ENCODE peak calls at places on chromosomes 3 and 15, in seven cellular contexts. F is MM.1S; U is IMR-90; X is esophagus squamous epithelium; H is PC-3; V is spleen; Q is CD8-positive, alpha-beta memory T cell. O is an unnamed sample. For H3K9me3 and H3K4me1, the result is how much of the 10 kb centered on the place peaks cover.

GRCh38 chr3:126964950-126965349 is 18.0 kb upstream of the PLXNA1 start:
- DNase-seq in V (peak), H (no peak), F (no peak), Q (peak), X (no peak), U (no peak), O (no peak)

GRCh38 chr15:40333922-40334492 is 6.7 kb downstream of the CCDC9B start:
- DNase-seq in U (peak), Q (no peak), H (no peak), X (no peak), F (no peak), V (peak), O (peak)

GRCh38 chr15:40094156-40094555 is 14.5 kb downstream of the BMF start:
- DNase-seq in H (no peak), X (no peak), Q (no peak), F (no peak), V (peak), U (no peak), O (peak)

GRCh38 chr3:176650478-176650877 is 546.8 kb downstream of the TBL1XR1 start:
- DNase-seq in F (no peak), U (peak), X (no peak), V (no peak), H (peak), Q (no peak), O (no peak)

GRCh38 chr15:50137330-50137761 is 18.3 kb upstream of the ATP8B4 start:
- DNase-seq in V (no peak), Q (no peak), U (peak), H (peak), F (no peak), X (no peak), O (no peak)

GRCh38 chr3:73094127-73094526 is 32.7 kb downstream of the EBLN2 start:
- DNase-seq in V (no peak), Q (no peak), F (no peak), H (no peak), U (no peak), X (no peak), O (no peak)

GRCh38 chr3:12629560-12629959 is 34.4 kb downstream of the RAF1 start:
- DNase-seq in Q (no peak), V (no peak), U (peak), F (no peak), X (no peak), H (peak), O (no peak)

GRCh38 chr15:96878129-96878528 is 547.6 kb downstream of the NR2F2 start:
- DNase-seq in U (no peak), V (no peak), H (no peak), F (no peak), Q (no peak), X (no peak), O (no peak)

GRCh38 chr15:88118035-88118434 is 138.5 kb downstream of the NTRK3 start:
- DNase-seq in H (no peak), F (no peak), V (no peak), X (no peak), U (no peak), Q (no peak), O (no peak)

GRCh38 chr3:157201648-157202278 is 41.8 kb upstream of the CCNL1 start:
- DNase-seq in V (no peak), F (peak), X (no peak), Q (no peak), H (peak), U (peak), O (no peak)

GRCh38 chr3:185647880-185648210 is 61.8 kb downstream of the SENP2 start:
- DNase-seq in V (no peak), Q (no peak), F (no peak), U (no peak), H (no peak), X (no peak), O (no peak)

GRCh38 chr3:149273096-149273751 is 51.6 kb upstream of the CP start:
- DNase-seq in F (peak), H (peak), X (no peak), V (no peak), Q (no peak), U (peak), O (no peak)

GRCh38 chr3:45055411-45056143 is 29.5 kb downstream of the CLEC3B start:
- DNase-seq in H (peak), Q (no peak), V (no peak), X (no peak), F (peak), U (peak), O (no peak)

GRCh38 chr3:4522962-4523361 is 29.8 kb downstream of the ITPR1 start:
- DNase-seq in X (no peak), H (no peak), F (no peak), Q (no peak), V (no peak), U (no peak), O (no peak)

GRCh38 chr3:166663194-166663593 is 716.9 kb downstream of the ZBBX start:
- DNase-seq in X (no peak), Q (no peak), V (no peak), F (no peak), H (peak), U (no peak), O (no peak)

GRCh38 chr3:36058404-36059035 is 321.8 kb upstream of the STAC start:
- DNase-seq in F (no peak), X (no peak), V (no peak), U (no peak), Q (no peak), H (peak), O (no peak)

GRCh38 chr15:59764775-59765174 is 75.7 kb upstream of the BNIP2 start:
- DNase-seq in Q (no peak), X (no peak), V (no peak), F (no peak), U (no peak), H (no peak), O (no peak)

GRCh38 chr3:72270072-72270611 is 485.2 kb upstream of the PROK2 start:
- DNase-seq in U (peak), Q (no peak), V (peak), H (peak), F (peak), X (peak), O (peak)

GRCh38 chr15:65521355-65521754 is 3.9 kb upstream of the DPP8 start:
- DNase-seq in U (no peak), V (no peak), X (no peak), F (no peak), Q (no peak), H (no peak), O (no peak)

GRCh38 chr3:139227165-139227564 is 116.7 kb upstream of the MRPS22 start:
- DNase-seq in H (no peak), V (no peak), U (no peak), X (no peak), Q (no peak), F (no peak), O (no peak)

GRCh38 chr3:85427467-85427866 is 468.7 kb downstream of the CADM2 start:
- DNase-seq in H (peak), X (no peak), Q (no peak), F (no peak), U (no peak), V (no peak), O (no peak)

GRCh38 chr15:62173215-62173614 is 8.1 kb upstream of the C2CD4B start:
- DNase-seq in F (no peak), Q (no peak), U (no peak), X (no peak), H (peak), V (no peak), O (no peak)

GRCh38 chr15:58053236-58054153 is 12.0 kb downstream of the ALDH1A2 start:
- DNase-seq in F (no peak), U (no peak), X (no peak), H (no peak), V (no peak), Q (no peak), O (no peak)

GRCh38 chr15:41944313-41944940 is 27.9 kb downstream of the EHD4 start:
- DNase-seq in F (no peak), X (no peak), Q (no peak), U (peak), V (no peak), H (peak), O (no peak)

GRCh38 chr15:78909791-78910228 is 35.0 kb downstream of the CTSH start:
- DNase-seq in H (peak), V (no peak), F (peak), Q (no peak), U (peak), X (no peak), O (no peak)

GRCh38 chr3:39809181-39809994 is at the start of gene MYRIP:
- DNase-seq in V (peak), X (no peak), U (no peak), H (peak), Q (no peak), F (peak), O (peak)

GRCh38 chr15:59833366-59833765 is 144.2 kb upstream of the BNIP2 start:
- DNase-seq in V (no peak), Q (no peak), H (no peak), F (no peak), X (no peak), U (no peak), O (no peak)

GRCh38 chr15:94582368-94582767 is 351.0 kb downstream of the MCTP2 start:
- DNase-seq in Q (no peak), F (peak), X (no peak), U (no peak), H (peak), V (no peak), O (no peak)

GRCh38 chr3:18579659-18580058 is 154.5 kb upstream of the SATB1 start:
- DNase-seq in H (no peak), U (no peak), V (no peak), X (no peak), Q (no peak), F (no peak), O (no peak)

GRCh38 chr3:153257673-153258351 is 95.8 kb downstream of the RAP2B start:
- DNase-seq in H (peak), X (no peak), Q (no peak), V (no peak), F (no peak), U (no peak), O (no peak)

GRCh38 chr15:61157933-61158332 is 71.2 kb downstream of the RORA start:
- DNase-seq in H (no peak), F (no peak), V (no peak), Q (no peak), U (no peak), X (no peak), O (no peak)

GRCh38 chr3:179806177-179806576 is 153.3 kb downstream of the USP13 start:
- DNase-seq in X (no peak), V (no peak), U (peak), F (no peak), Q (no peak), H (peak), O (no peak)

GRCh38 chr3:125389282-125389681 is 14.2 kb upstream of the ZNF148 start:
- DNase-seq in Q (no peak), X (no peak), U (no peak), F (no peak), H (no peak), V (no peak), O (no peak)

GRCh38 chr3:56130036-56130435 is 338.2 kb downstream of the ERC2 start:
- DNase-seq in X (no peak), Q (no peak), H (no peak), V (no peak), F (no peak), U (no peak), O (no peak)

GRCh38 chr15:71505962-71506361 is 304.4 kb upstream of the NR2E3 start:
- DNase-seq in F (no peak), X (no peak), U (no peak), Q (no peak), V (no peak), H (no peak), O (no peak)

GRCh38 chr15:45242289-45242688 is 9.7 kb upstream of the SLC28A2 start:
- DNase-seq in Q (no peak), X (no peak), H (no peak), F (no peak), V (no peak), U (no peak), O (no peak)
- H3K9me3 ChIP-seq in Q (under half), X (half or more), H (under half), F (under half), V (half or more), U (under half), O (under half)

GRCh38 chr15:80241508-80241907 is 10.5 kb downstream of the CTXND1 start:
- DNase-seq in H (no peak), V (no peak), Q (no peak), F (no peak), X (no peak), U (no peak), O (no peak)
- H3K4me1 ChIP-seq in H (under half), V (under half), Q (under half), F (under half), X (under half), U (under half), O (under half)

GRCh38 chr15:73078291-73078690 is 26.0 kb downstream of the NEO1 start:
- DNase-seq in V (no peak), F (no peak), U (no peak), Q (no peak), X (no peak), H (no peak), O (no peak)
- H3K9me3 ChIP-seq in V (under half), F (under half), U (under half), Q (under half), X (under half), H (under half), O (under half)

GRCh38 chr3:69786854-69787253 is 47.6 kb downstream of the MITF start:
- DNase-seq in F (no peak), U (no peak), Q (no peak), H (no peak), V (no peak), X (no peak), O (no peak)

GRCh38 chr3:69785769-69786311 is 46.6 kb downstream of the MITF start:
- DNase-seq in X (no peak), Q (no peak), V (no peak), F (no peak), H (no peak), U (no peak), O (no peak)

GRCh38 chr3:69787436-69788168 is 48.3 kb downstream of the MITF start:
- DNase-seq in V (no peak), H (peak), Q (no peak), U (peak), F (no peak), X (no peak), O (no peak)

GRCh38 chr3:69781593-69781992 is 42.3 kb downstream of the MITF start:
- DNase-seq in U (no peak), H (no peak), V (no peak), Q (no peak), X (no peak), F (no peak), O (no peak)

DNA sequence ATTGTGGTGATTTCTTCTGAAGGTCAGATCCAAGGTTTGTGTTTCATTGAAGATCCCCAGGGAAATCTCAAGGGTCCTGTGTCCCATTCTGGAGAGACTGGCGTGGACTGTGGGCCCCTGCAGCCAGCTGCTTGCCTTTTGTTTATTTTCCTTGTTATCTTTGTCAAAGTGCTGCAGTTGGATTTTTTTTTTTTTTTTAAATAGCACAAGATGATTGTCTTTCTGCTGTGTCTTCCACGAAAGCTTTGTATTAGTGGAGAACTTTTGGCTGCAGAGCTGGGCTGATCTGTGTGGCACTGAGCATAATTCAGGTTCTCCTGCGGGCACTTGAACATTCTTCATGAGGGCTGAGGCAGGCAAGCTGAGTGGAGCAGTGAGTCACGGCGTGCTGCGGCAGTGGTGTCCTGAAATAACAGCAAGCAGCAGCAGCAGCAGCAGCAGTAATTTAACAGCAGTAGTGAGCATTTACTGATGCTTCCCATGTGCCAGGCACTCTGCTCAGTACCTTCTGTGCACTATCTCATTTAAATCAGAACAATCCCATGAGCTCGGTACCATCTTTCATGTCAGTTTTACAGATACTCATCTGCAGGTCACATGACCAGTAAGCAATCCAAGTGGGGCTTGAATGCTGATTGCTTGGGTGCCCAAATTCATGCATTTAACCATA is 45.7 kb downstream of the MITF start:
- DNase-seq in F (no peak), V (no peak), U (peak), Q (no peak), X (no peak), H (no peak), O (peak)
- H3K4me1 ChIP-seq in F (under half), V (under half), U (under half), Q (under half), X (under half), H (under half), O (under half)

GRCh38 chr3:1227111-1227510 is 134.3 kb downstream of the CNTN6 start:
- DNase-seq in U (no peak), H (no peak), Q (no peak), V (no peak), X (no peak), F (no peak), O (no peak)

GRCh38 chr3:1232276-1232675 is 139.5 kb downstream of the CNTN6 start:
- DNase-seq in H (no peak), U (no peak), V (no peak), X (no peak), Q (no peak), F (no peak), O (no peak)

GRCh38 chr3:1228289-1228688 is 135.5 kb downstream of the CNTN6 start:
- DNase-seq in Q (no peak), F (no peak), H (no peak), V (no peak), X (no peak), U (no peak), O (no peak)
- H3K9me3 ChIP-seq in Q (under half), F (under half), H (under half), V (under half), X (under half), U (under half), O (under half)

GRCh38 chr3:16378920-16379319 is 113.9 kb downstream of the OXNAD1 start:
- DNase-seq in Q (no peak), F (no peak), U (peak), H (peak), V (no peak), X (no peak), O (no peak)
- H3K4me1 ChIP-seq in Q (half or more), F (under half), U (under half), H (under half), V (under half), X (under half), O (under half)